ENCODE peak calls at places on chromosomes 6 and 20, in five cellular contexts. T, A, W, O and K are unnamed samples. For H3K27me3, the result is how much of the 10 kb centered on the place peaks cover.

GRCh38 chr6:144305985-144306384 is 20.9 kb downstream of the UTRN start:
- DNase-seq in T (no peak), A (peak), W (no peak), O (no peak), K (no peak)

GRCh38 chr6:42748241-42748898 is 2.5 kb upstream of the TBCC start:
- DNase-seq in T (no peak), A (peak), W (no peak), O (no peak), K (no peak)

GRCh38 chr6:108658174-108658573 is 97.5 kb downstream of the FOXO3 start:
- DNase-seq in T (no peak), A (no peak), W (no peak), O (no peak), K (no peak)

GRCh38 chr6:38352636-38353035 is 287.1 kb downstream of the BTBD9 start:
- DNase-seq in T (no peak), A (peak), W (no peak), O (no peak), K (no peak)

GRCh38 chr20:51318058-51318960 is 224.2 kb downstream of the NFATC2 start:
- DNase-seq in T (peak), A (peak), W (peak), O (peak), K (peak)

GRCh38 chr20:54219751-54220426 is 12.0 kb downstream of the PFDN4 start:
- DNase-seq in T (no peak), A (peak), W (no peak), O (no peak), K (no peak)

GRCh38 chr6:112109267-112109666 is 21.9 kb downstream of the FAM229B start:
- DNase-seq in T (no peak), A (no peak), W (no peak), O (no peak), K (no peak)

GRCh38 chr6:35054743-35055130 is 86.4 kb downstream of the TCP11 start:
- DNase-seq in T (no peak), A (no peak), W (no peak), O (no peak), K (no peak)

GRCh38 chr20:14956026-14956425 is 618.6 kb upstream of the FLRT3 start:
- DNase-seq in T (no peak), A (no peak), W (no peak), O (no peak), K (no peak)

GRCh38 chr6:149334201-149334600 is 16.7 kb downstream of the TAB2 start:
- DNase-seq in T (no peak), A (peak), W (no peak), O (no peak), K (no peak)

GRCh38 chr6:67887419-67887746 is 747.7 kb upstream of the ADGRB3 start:
- DNase-seq in T (no peak), A (no peak), W (no peak), O (no peak), K (no peak)

GRCh38 chr6:14036911-14037310 is 80.7 kb upstream of the CD83 start:
- DNase-seq in T (no peak), A (no peak), W (no peak), O (no peak), K (no peak)

GRCh38 chr6:161019324-161019839 is 27.8 kb downstream of the MAP3K4 start:
- DNase-seq in T (no peak), A (no peak), W (no peak), O (no peak), K (no peak)

GRCh38 chr20:53582574-53583351 is 10.9 kb downstream of the ZNF217 start:
- DNase-seq in T (peak), A (peak), W (no peak), O (no peak), K (no peak)

GRCh38 chr6:56690519-56691200 is 48.0 kb upstream of the DST start:
- DNase-seq in T (no peak), A (peak), W (no peak), O (no peak), K (no peak)

GRCh38 chr20:31780839-31781238 is 38.3 kb upstream of the MYLK2 start:
- DNase-seq in T (no peak), A (no peak), W (no peak), O (no peak), K (no peak)

GRCh38 chr6:286681-287499 is 5.4 kb upstream of the DUSP22 start:
- DNase-seq in T (no peak), A (no peak), W (no peak), O (no peak), K (no peak)

GRCh38 chr6:151142676-151143075 is 97.1 kb upstream of the AKAP12 start:
- DNase-seq in T (no peak), A (no peak), W (no peak), O (no peak), K (no peak)

GRCh38 chr6:46002264-46002663 is 13.4 kb downstream of the CLIC5 start:
- DNase-seq in T (no peak), A (no peak), W (no peak), O (no peak), K (no peak)

GRCh38 chr20:59015411-59015810 is 3.8 kb upstream of the TUBB1 start:
- DNase-seq in T (no peak), A (no peak), W (peak), O (no peak), K (no peak)

GRCh38 chr20:4973330-4974097 is 27.8 kb downstream of the SLC23A2 start:
- DNase-seq in T (no peak), A (peak), W (no peak), O (peak), K (peak)

GRCh38 chr20:58308680-58309527 is 611 bp upstream of the RAB22A start:
- DNase-seq in T (peak), A (peak), W (peak), O (peak), K (peak)

GRCh38 chr6:151324079-151324825 is 67.1 kb downstream of the ZBTB2 start:
- DNase-seq in T (peak), A (peak), W (peak), O (peak), K (peak)

GRCh38 chr20:49863666-49864065 is 51.0 kb downstream of the SLC9A8 start:
- DNase-seq in T (no peak), A (no peak), W (no peak), O (no peak), K (no peak)

GRCh38 chr20:48350291-48350988 is 477.4 kb downstream of the PREX1 start:
- DNase-seq in T (peak), A (no peak), W (no peak), O (no peak), K (no peak)

GRCh38 chr20:48348022-48348421 is 479.8 kb downstream of the PREX1 start:
- DNase-seq in T (no peak), A (no peak), W (no peak), O (no peak), K (no peak)

GRCh38 chr20:48352628-48353027 is 475.2 kb downstream of the PREX1 start:
- DNase-seq in T (no peak), A (no peak), W (no peak), O (no peak), K (no peak)

GRCh38 chr20:48352042-48352441 is 475.8 kb downstream of the PREX1 start:
- DNase-seq in T (no peak), A (no peak), W (no peak), O (no peak), K (no peak)

DNA sequence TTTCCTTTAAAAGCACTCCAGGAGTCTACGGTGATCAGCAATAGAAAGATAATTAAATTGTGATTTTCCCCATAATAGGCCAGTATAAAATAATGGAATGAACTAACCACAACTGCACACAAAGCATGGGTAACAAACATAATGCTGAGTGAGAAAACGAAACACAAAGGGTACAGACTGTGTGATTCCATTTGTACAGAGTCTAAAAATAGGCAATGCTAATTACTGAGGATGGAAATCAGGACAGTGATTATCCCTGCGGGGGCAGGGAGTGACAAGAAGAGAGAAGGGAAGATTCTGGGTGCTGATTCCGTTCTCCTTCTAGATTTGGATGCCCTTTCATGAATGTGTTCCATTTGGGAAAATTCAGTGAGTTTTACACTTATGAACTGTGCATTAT is 478.1 kb downstream of the PREX1 start:
- DNase-seq in T (no peak), A (no peak), W (no peak), O (no peak), K (no peak)
- H3K27me3 ChIP-seq in T (under half), A (under half), W (under half), O (under half), K (under half)

DNA sequence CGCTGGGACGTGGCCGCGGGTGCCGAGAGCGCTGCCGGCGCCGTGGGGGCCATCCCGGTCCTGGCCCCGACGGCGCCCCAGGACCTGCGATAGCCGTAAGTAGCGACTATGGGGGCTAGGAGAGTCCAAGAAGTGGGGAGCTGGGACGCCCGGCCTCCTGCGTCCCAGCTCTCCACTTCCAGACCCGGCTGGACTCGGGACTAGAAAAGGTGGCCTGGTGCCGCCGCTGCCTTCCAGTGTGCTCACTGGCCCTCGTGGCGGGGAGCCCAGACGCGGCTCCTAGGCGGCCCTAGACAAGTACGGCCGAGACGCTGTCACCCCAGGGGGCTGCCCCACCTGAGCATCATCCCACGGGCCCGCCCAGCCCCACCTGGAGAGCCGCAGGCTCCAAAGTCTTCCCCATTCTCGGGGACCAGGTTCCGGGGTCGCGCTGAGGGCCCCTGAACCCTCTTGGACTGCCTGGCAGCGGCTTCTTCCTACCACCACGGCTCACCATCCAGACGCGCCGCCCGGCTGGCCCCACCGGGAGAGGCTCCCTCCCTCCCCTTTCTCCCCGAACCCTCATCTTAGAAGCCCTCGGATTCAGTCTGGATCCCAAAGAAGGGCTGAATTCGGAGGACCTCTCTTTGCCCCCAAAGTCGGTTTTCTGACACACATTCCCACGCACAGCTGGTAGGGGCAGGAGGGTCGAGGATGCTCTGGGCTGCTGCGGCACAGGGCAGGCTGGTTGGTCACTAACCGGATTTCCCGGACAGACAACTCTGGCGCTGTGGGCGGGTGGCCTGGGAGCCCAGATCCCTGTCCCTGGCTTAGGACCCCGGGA is 878 bp upstream of the MDFI start:
- DNase-seq in T (no peak), A (no peak), W (peak), O (no peak), K (no peak)
- H3K4me3 ChIP-seq in T (peak), A (no peak), W (peak), O (no peak), K (peak)

DNA sequence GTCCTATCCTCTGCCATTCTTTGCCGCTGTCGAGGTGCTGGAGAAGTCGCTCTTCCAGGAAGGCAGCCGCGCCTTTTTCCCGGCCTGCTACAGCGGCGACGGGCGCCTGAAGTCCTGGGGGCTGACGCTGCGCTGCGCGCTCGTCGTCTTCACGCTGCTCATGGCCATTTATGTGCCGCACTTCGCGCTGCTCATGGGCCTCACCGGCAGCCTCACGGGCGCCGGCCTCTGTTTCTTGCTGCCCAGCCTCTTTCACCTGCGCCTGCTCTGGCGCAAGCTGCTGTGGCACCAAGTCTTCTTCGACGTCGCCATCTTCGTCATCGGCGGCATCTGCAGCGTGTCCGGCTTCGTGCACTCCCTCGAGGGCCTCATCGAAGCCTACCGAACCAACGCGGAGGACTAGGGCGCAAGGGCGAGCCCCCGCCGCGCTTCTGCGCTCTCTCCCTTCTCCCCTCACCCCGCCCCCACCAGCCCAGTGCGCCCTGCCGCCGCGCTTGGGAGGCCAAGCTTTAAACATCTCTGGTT is 4.0 kb downstream of the SLC32A1 start:
- DNase-seq in T (no peak), A (no peak), W (peak), O (no peak), K (no peak)
- H3K27me3 ChIP-seq in T (half or more), A (half or more), W (under half), O (under half), K (under half)

GRCh38 chr6:17101422-17102257 is at the start of gene STMND1:
- DNase-seq in T (peak), A (peak), W (peak), O (peak), K (peak)
- H3K4me3 ChIP-seq in T (no peak), A (peak), W (peak), O (peak), K (peak)

GRCh38 chr20:33323236-33323635 is 40.2 kb downstream of the BPIFB1 start:
- DNase-seq in T (no peak), A (no peak), W (no peak), O (no peak), K (no peak)

GRCh38 chr20:33328157-33328556 is 45.1 kb downstream of the BPIFB1 start:
- DNase-seq in T (no peak), A (no peak), W (no peak), O (no peak), K (no peak)

GRCh38 chr20:33322456-33322855 is 39.4 kb downstream of the BPIFB1 start:
- DNase-seq in T (no peak), A (no peak), W (no peak), O (no peak), K (no peak)

GRCh38 chr20:33328738-33329137 is 45.7 kb downstream of the BPIFB1 start:
- DNase-seq in T (no peak), A (no peak), W (no peak), O (no peak), K (no peak)

GRCh38 chr20:33325350-33325749 is 42.3 kb downstream of the BPIFB1 start:
- DNase-seq in T (no peak), A (no peak), W (no peak), O (no peak), K (no peak)
- H3K27me3 ChIP-seq in T (under half), A (under half), W (under half), O (under half), K (under half)

GRCh38 chr20:46111028-46111835 is 6.9 kb upstream of the CD40 start:
- DNase-seq in T (no peak), A (no peak), W (no peak), O (no peak), K (no peak)

GRCh38 chr20:46113071-46113470 is 5.0 kb upstream of the CD40 start:
- DNase-seq in T (no peak), A (no peak), W (no peak), O (no peak), K (no peak)

GRCh38 chr20:46114449-46114848 is 3.7 kb upstream of the CD40 start:
- DNase-seq in T (no peak), A (no peak), W (no peak), O (no peak), K (no peak)

GRCh38 chr20:46112430-46113020 is 5.6 kb upstream of the CD40 start:
- DNase-seq in T (no peak), A (no peak), W (no peak), O (no peak), K (no peak)

GRCh38 chr20:46111836-46112212 is 6.3 kb upstream of the CD40 start:
- DNase-seq in T (no peak), A (no peak), W (no peak), O (no peak), K (no peak)
- H3K4me3 ChIP-seq in T (no peak), A (no peak), W (no peak), O (no peak), K (no peak)

DNA sequence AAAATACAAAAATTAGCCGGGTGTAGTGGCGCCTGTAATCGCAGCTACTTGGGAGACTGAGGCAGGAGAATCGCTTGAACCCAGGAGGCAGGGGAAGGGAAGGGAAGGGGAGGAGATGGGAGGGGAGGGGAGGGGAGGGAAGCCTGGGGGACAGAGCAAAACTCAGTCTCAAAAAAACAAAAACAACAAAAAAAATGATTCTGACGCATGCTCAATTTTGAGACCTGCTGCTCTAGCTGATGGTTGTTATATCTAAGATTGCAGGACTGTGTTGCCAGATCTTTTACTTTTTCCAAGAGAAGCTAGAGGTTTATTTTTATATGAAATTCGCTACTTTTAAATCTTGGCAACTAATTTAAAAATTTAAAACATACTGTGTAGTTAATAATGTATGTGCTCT is 2.4 kb upstream of the WFDC2 start:
- DNase-seq in T (no peak), A (no peak), W (no peak), O (no peak), K (no peak)
- H3K27me3 ChIP-seq in T (half or more), A (half or more), W (under half), O (under half), K (under half)

DNA sequence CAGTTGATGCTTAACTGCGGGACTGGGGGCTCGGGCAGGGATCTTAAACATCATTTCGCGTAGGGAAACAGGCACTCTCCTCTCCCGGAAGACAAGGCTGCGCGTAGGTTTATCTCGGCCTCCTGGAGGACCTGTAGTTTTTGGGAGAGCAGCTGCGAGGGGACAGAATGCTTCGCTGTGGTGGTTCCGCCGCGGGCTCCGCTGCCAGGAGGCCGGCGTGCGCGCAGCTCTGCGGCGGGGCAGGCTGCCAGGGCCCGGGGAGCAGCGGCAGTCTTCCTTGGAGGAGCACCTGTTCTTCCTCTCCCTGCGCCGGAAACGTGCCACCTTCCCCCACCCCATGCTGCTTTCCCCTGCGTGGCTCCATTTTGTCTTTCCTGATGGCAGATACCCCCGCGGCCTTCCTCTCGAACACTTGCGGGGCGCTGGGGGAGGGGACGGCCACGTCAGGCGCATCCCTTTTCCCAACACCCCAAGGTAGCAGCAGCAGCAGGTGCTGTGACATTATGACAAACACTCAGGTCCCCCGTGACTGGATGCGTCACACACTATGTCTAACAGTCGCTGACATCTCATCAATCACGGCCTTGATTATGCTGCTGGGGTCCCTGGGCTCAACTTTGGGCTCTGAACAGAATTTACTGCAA is 230.7 kb upstream of the BTBD3 start:
- DNase-seq in T (peak), A (peak), W (peak), O (peak), K (peak)
- H3K4me3 ChIP-seq in T (peak), A (peak), W (peak), O (peak), K (peak)

GRCh38 chr20:103456-103855 is 16.0 kb downstream of the DEFB125 start:
- DNase-seq in T (no peak), A (no peak), W (peak), O (no peak), K (no peak)

DNA sequence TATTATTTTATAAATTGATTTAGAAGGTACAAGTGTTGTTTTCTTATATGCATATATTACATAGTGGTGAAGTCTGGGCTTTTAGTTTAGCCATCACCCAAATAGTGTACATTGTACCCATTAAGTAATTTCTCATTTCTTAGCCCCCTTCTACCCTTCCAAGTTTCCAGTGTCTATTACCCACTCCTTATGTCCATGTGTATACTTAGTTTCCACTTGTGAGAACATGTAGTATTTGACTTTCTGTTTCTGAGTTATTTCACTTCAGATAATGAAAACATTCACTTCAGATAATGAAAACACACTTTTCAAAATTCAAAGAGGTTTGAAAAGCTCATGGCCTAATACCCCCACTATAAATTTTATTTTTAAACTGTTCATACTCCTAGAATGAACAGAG is 14.5 kb downstream of the DEFB125 start:
- DNase-seq in T (no peak), A (no peak), W (no peak), O (no peak), K (no peak)
- H3K27me3 ChIP-seq in T (under half), A (under half), W (under half), O (under half), K (under half)